ENCODE peak calls at places on chromosome 18, in nine cellular contexts. Z, I, F, Q, A, M, X, S and Y are unnamed samples.

GRCh38 chr18:64037812-64038414 is 68.0 kb downstream of the SERPINB8 start:
- DNase-seq in I (no peak), Q (no peak), M (no peak), X (peak; percentile 27), S (no peak), F (peak; percentile 2), Z (no peak), A (no peak), Y (peak; percentile 51)

GRCh38 chr18:9653390-9653789 is 39.0 kb upstream of the PPP4R1 start:
- DNase-seq in Q (no peak), I (peak; percentile 79), Z (peak; percentile 82), F (no peak), M (no peak), S (no peak), X (no peak), A (no peak), Y (peak; percentile 42)

GRCh38 chr18:50836521-50836957 is 16.7 kb upstream of the MRO start:
- DNase-seq in M (no peak), Q (no peak), S (no peak), X (no peak), A (no peak), Z (no peak), F (no peak), I (no peak), Y (peak; percentile 75)

GRCh38 chr18:46073474-46074331 is 1.6 kb upstream of the PSTPIP2 start:
- DNase-seq in F (peak; percentile 75), S (no peak), X (no peak), I (peak; percentile 40), M (no peak), A (peak; percentile 18), Z (no peak), Q (no peak), Y (peak; percentile 81)

GRCh38 chr18:77008576-77009315 is 123.8 kb downstream of the MBP start:
- DNase-seq in M (no peak), X (no peak), A (no peak), S (no peak), Z (no peak), Q (no peak), I (peak; percentile 12), F (no peak), Y (no peak)

GRCh38 chr18:58671941-58672565 is 788 bp downstream of the MALT1 start:
- DNase-seq in Z (no peak), M (no peak), Q (no peak), F (no peak), I (no peak), X (peak; percentile 49), A (no peak), S (no peak), Y (no peak)

GRCh38 chr18:61322265-61322873 is 10.9 kb upstream of the CDH20 start:
- DNase-seq in Z (peak; percentile 78), I (peak; percentile 91), S (peak; percentile 8), Q (peak; percentile 80), A (no peak), M (peak; percentile 13), F (no peak), X (no peak), Y (peak; percentile 73)

GRCh38 chr18:5180254-5180653 is 16.8 kb downstream of the AKAIN1 start:
- DNase-seq in X (no peak), I (no peak), F (no peak), Z (no peak), M (no peak), Q (no peak), S (no peak), A (no peak), Y (no peak)

GRCh38 chr18:23572570-23572969 is 13.7 kb downstream of the NPC1 start:
- DNase-seq in Z (no peak), S (no peak), X (no peak), Q (no peak), M (no peak), A (no peak), I (no peak), F (no peak), Y (no peak)

GRCh38 chr18:45355944-45356520 is 259.2 kb upstream of the SLC14A2 start:
- DNase-seq in F (no peak), Z (no peak), A (no peak), I (no peak), M (no peak), X (no peak), Q (no peak), S (no peak), Y (peak; percentile 18)

GRCh38 chr18:42574871-42575270 is 540.6 kb downstream of the RIT2 start:
- DNase-seq in Z (no peak), X (no peak), I (no peak), M (no peak), F (no peak), Q (no peak), S (no peak), A (no peak), Y (no peak)

GRCh38 chr18:55879331-55879730 is 291.3 kb upstream of the TCF4 start:
- DNase-seq in X (no peak), S (no peak), A (no peak), Z (no peak), M (no peak), I (no peak), F (no peak), Q (no peak), Y (no peak)